ENCODE peak calls at places on chromosomes 16 and 17, in four cellular contexts. One of them, this sample, is unnamed.

GRCh38 chr16:53775821-53776431 is 72.0 kb downstream of the FTO start:
- DNase-seq in GM12878: no peak
- DNase-seq in HL-60: peak; percentile 56
- DNase-seq in K562: no peak
- DNase-seq in this sample: no peak

GRCh38 chr17:57653279-57653678 is 91.8 kb downstream of the CCDC182 start:
- DNase-seq in GM12878: no peak
- DNase-seq in HL-60: no peak
- DNase-seq in K562: no peak
- DNase-seq in this sample: no peak

GRCh38 chr16:87706278-87707000 is 59.3 kb downstream of the KLHDC4 start:
- DNase-seq in GM12878: no peak
- DNase-seq in HL-60: no peak
- DNase-seq in K562: no peak
- DNase-seq in this sample: no peak

GRCh38 chr16:53489754-53490153 is 13.3 kb downstream of the AKTIP start:
- DNase-seq in GM12878: no peak
- DNase-seq in HL-60: no peak
- DNase-seq in K562: no peak
- DNase-seq in this sample: no peak

GRCh38 chr16:49755291-49755611 is 100.7 kb downstream of the ZNF423 start:
- DNase-seq in GM12878: no peak
- DNase-seq in HL-60: no peak
- DNase-seq in K562: peak; percentile 30
- DNase-seq in this sample: no peak

GRCh38 chr16:31118223-31119155 is 1.0 kb downstream of the KAT8 start:
- DNase-seq in GM12878: no peak
- DNase-seq in HL-60: peak; percentile 87
- DNase-seq in K562: no peak
- DNase-seq in this sample: no peak

GRCh38 chr16:87505834-87506233 is 13.0 kb upstream of the ZCCHC14 start:
- DNase-seq in GM12878: no peak
- DNase-seq in HL-60: no peak
- DNase-seq in K562: no peak
- DNase-seq in this sample: no peak

GRCh38 chr16:79767597-79768280 is 167.2 kb upstream of the MAF start:
- DNase-seq in GM12878: no peak
- DNase-seq in HL-60: no peak
- DNase-seq in K562: no peak
- DNase-seq in this sample: no peak

GRCh38 chr17:79207957-79208356 is 133.3 kb downstream of the ENGASE start:
- DNase-seq in GM12878: no peak
- DNase-seq in HL-60: no peak
- DNase-seq in K562: no peak
- DNase-seq in this sample: no peak

GRCh38 chr16:62475573-62475972 is 439.3 kb upstream of the CDH8 start:
- DNase-seq in GM12878: no peak
- DNase-seq in HL-60: no peak
- DNase-seq in K562: no peak
- DNase-seq in this sample: no peak

GRCh38 chr17:71472809-71473789 is 647.7 kb upstream of the SOX9 start:
- DNase-seq in GM12878: no peak
- DNase-seq in HL-60: no peak
- DNase-seq in K562: peak; percentile 5
- DNase-seq in this sample: peak; percentile 3

GRCh38 chr17:39239640-39240314 is 14.0 kb upstream of the STAC2 start:
- DNase-seq in GM12878: no peak
- DNase-seq in HL-60: no peak
- DNase-seq in K562: peak; percentile 72
- DNase-seq in this sample: peak; percentile 64

GRCh38 chr17:81991684-81992513 is 14.5 kb downstream of the ASPSCR1 start:
- DNase-seq in GM12878: no peak
- DNase-seq in HL-60: no peak
- DNase-seq in K562: no peak
- DNase-seq in this sample: no peak

GRCh38 chr16:24499193-24499814 is 40.1 kb upstream of the RBBP6 start:
- DNase-seq in GM12878: no peak
- DNase-seq in HL-60: peak; percentile 11
- DNase-seq in K562: peak; percentile 69
- DNase-seq in this sample: no peak

GRCh38 chr17:488993-489757 is 136.6 kb upstream of the RPH3AL start:
- DNase-seq in GM12878: no peak
- DNase-seq in HL-60: no peak
- DNase-seq in K562: no peak
- DNase-seq in this sample: no peak

GRCh38 chr17:80277751-80278671 is 17.4 kb downstream of the RNF213 start:
- DNase-seq in GM12878: no peak
- DNase-seq in HL-60: no peak
- DNase-seq in K562: no peak
- DNase-seq in this sample: no peak

GRCh38 chr16:56903866-56904265 is 28.1 kb upstream of the HERPUD1 start:
- DNase-seq in GM12878: no peak
- DNase-seq in HL-60: no peak
- DNase-seq in K562: no peak
- DNase-seq in this sample: no peak

GRCh38 chr17:44956998-44957981 is 9.7 kb upstream of the KIF18B start:
- DNase-seq in GM12878: no peak
- DNase-seq in HL-60: no peak
- DNase-seq in K562: no peak
- DNase-seq in this sample: no peak

GRCh38 chr16:49336581-49336980 is 37.0 kb upstream of the C16orf78 start:
- DNase-seq in GM12878: no peak
- DNase-seq in HL-60: no peak
- DNase-seq in K562: no peak
- DNase-seq in this sample: no peak

GRCh38 chr17:10051112-10051511 is 146.0 kb upstream of the RCVRN start:
- DNase-seq in GM12878: no peak
- DNase-seq in HL-60: no peak
- DNase-seq in K562: no peak
- DNase-seq in this sample: no peak

GRCh38 chr16:85528528-85529387 is 84.4 kb upstream of the GSE1 start:
- DNase-seq in GM12878: no peak
- DNase-seq in HL-60: no peak
- DNase-seq in K562: peak; percentile 86
- DNase-seq in this sample: no peak

GRCh38 chr17:43820759-43821158 is 12.2 kb downstream of the MPP3 start:
- DNase-seq in GM12878: no peak
- DNase-seq in HL-60: no peak
- DNase-seq in K562: no peak
- DNase-seq in this sample: no peak

GRCh38 chr17:49694847-49695697 is 12.7 kb downstream of the SLC35B1 start:
- DNase-seq in GM12878: no peak
- DNase-seq in HL-60: no peak
- DNase-seq in K562: peak; percentile 68
- DNase-seq in this sample: peak; percentile 50

GRCh38 chr16:21554795-21555585 is 44.4 kb upstream of the METTL9 start:
- DNase-seq in GM12878: peak; percentile 96
- DNase-seq in HL-60: peak; percentile 77
- DNase-seq in K562: peak; percentile 89
- DNase-seq in this sample: peak; percentile 96

GRCh38 chr16:5349101-5349500 is 251.5 kb upstream of the EEF2KMT start:
- DNase-seq in GM12878: no peak
- DNase-seq in HL-60: no peak
- DNase-seq in K562: no peak
- DNase-seq in this sample: no peak

GRCh38 chr17:17765921-17766320 is 70.9 kb downstream of the SREBF1 start:
- DNase-seq in GM12878: no peak
- DNase-seq in HL-60: no peak
- DNase-seq in K562: no peak
- DNase-seq in this sample: no peak
- TF ChIP-seq POLR2AphosphoS5 in GM12878: no peak
- TF ChIP-seq POLR2AphosphoS5 in HL-60: no peak
- TF ChIP-seq POLR2AphosphoS5 in K562: no peak
- TF ChIP-seq POLR2AphosphoS5 in this sample: no peak

GRCh38 chr16:66296591-66296990 is 69.9 kb upstream of the CDH5 start:
- DNase-seq in GM12878: no peak
- DNase-seq in HL-60: no peak
- DNase-seq in K562: no peak
- DNase-seq in this sample: no peak
- TF ChIP-seq SPI1 in GM12878: no peak
- TF ChIP-seq SPI1 in HL-60: no peak
- TF ChIP-seq SPI1 in K562: no peak
- TF ChIP-seq SPI1 in this sample: no peak

GRCh38 chr17:66583112-66583748 is 251.7 kb upstream of the CACNG5 start:
- DNase-seq in GM12878: no peak
- DNase-seq in HL-60: no peak
- DNase-seq in K562: no peak
- DNase-seq in this sample: no peak

GRCh38 chr17:66580601-66581385 is 254.1 kb upstream of the CACNG5 start:
- DNase-seq in GM12878: no peak
- DNase-seq in HL-60: no peak
- DNase-seq in K562: peak; percentile 16
- DNase-seq in this sample: no peak

GRCh38 chr17:66582373-66583111 is 252.4 kb upstream of the CACNG5 start:
- DNase-seq in GM12878: no peak
- DNase-seq in HL-60: no peak
- DNase-seq in K562: no peak
- DNase-seq in this sample: no peak

GRCh38 chr17:66578781-66579489 is 256.0 kb upstream of the CACNG5 start:
- DNase-seq in GM12878: no peak
- DNase-seq in HL-60: peak; percentile 63
- DNase-seq in K562: no peak
- DNase-seq in this sample: no peak

DNA sequence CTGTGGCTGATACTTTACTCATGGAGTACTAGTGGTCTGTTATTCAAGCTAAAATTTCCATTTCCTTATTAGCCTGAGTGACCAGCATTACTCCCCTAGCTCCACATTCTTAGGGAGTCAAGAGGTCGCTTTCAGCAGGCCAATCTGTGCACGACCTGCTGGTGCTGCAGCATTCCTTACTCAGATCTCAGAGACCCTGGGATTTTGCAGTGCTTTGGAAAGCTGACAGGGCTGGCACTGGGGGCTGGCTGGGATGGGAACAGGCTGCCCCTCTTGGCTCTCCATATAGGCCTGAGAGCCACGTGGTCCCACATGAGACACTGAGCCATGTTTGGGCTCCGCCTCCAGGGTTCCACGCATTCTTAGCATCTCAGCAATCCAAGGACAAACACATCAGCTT is 254.7 kb upstream of the CACNG5 start:
- DNase-seq in GM12878: no peak
- DNase-seq in HL-60: no peak
- DNase-seq in K562: no peak
- DNase-seq in this sample: no peak
- TF ChIP-seq POLR2AphosphoS5 in GM12878: no peak
- TF ChIP-seq POLR2AphosphoS5 in HL-60: no peak
- TF ChIP-seq POLR2AphosphoS5 in K562: no peak
- TF ChIP-seq POLR2AphosphoS5 in this sample: no peak

DNA sequence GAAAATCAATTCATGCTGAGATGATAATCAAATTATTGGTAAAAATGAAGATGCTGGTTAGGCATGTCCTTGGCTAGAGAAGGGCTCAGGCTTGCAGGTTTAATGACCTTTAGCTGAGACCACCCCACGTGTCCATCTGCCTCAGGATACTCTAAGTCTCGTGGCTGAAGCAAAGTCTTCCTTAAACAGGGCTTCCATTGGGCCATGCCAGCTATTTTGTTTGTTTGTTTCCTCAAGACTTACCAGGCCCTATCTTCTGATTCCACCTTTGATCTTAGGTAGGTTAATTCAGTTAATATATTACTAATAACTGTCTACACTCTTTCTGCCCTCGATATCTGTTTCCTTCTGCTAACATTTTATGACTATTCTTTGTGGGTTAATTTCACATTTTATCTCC is 366.1 kb downstream of the CDH13 start:
- DNase-seq in GM12878: no peak
- DNase-seq in HL-60: no peak
- DNase-seq in K562: no peak
- DNase-seq in this sample: no peak
- TF ChIP-seq SPI1 in GM12878: no peak
- TF ChIP-seq SPI1 in HL-60: no peak
- TF ChIP-seq SPI1 in K562: no peak
- TF ChIP-seq SPI1 in this sample: no peak

DNA sequence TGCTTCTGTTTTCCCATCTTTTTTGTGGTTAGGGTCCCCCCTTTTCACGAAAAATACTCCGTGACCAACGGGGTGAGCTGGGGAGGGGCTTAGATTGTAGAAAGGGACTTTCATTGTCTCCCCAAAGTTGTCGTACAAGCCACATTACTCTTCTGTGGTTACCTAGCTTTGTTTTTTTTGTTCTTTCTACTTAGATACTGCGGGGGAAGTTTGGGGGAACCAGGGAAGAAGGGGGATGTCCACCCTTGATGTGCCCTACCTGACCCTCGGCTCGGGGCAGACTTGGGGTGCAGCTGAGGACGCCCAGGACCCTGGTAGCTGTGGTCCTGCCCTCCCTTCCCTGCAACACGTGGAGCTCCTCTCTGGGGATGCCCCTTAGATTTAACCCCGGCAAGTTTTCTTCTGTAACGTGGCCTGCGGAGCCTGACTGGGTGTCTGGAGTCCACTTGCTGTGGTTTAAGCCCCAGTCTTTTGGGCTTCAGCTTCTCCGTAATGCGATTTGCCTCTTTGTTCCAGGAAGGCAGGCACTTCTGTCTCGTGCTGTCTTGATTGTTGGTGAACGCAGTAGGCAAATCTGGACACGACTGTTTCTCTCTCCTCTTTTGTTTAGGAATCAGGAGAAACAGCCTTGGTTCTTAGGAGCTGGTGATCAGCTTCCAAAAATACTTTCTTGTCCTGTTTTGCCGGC is 895 bp downstream of the ABCC1 start:
- DNase-seq in GM12878: no peak
- DNase-seq in HL-60: no peak
- DNase-seq in K562: peak; percentile 55
- DNase-seq in this sample: no peak
- TF ChIP-seq POLR2AphosphoS5 in GM12878: peak; percentile 42
- TF ChIP-seq POLR2AphosphoS5 in HL-60: no peak
- TF ChIP-seq POLR2AphosphoS5 in K562: no peak
- TF ChIP-seq POLR2AphosphoS5 in this sample: peak; percentile 26

DNA sequence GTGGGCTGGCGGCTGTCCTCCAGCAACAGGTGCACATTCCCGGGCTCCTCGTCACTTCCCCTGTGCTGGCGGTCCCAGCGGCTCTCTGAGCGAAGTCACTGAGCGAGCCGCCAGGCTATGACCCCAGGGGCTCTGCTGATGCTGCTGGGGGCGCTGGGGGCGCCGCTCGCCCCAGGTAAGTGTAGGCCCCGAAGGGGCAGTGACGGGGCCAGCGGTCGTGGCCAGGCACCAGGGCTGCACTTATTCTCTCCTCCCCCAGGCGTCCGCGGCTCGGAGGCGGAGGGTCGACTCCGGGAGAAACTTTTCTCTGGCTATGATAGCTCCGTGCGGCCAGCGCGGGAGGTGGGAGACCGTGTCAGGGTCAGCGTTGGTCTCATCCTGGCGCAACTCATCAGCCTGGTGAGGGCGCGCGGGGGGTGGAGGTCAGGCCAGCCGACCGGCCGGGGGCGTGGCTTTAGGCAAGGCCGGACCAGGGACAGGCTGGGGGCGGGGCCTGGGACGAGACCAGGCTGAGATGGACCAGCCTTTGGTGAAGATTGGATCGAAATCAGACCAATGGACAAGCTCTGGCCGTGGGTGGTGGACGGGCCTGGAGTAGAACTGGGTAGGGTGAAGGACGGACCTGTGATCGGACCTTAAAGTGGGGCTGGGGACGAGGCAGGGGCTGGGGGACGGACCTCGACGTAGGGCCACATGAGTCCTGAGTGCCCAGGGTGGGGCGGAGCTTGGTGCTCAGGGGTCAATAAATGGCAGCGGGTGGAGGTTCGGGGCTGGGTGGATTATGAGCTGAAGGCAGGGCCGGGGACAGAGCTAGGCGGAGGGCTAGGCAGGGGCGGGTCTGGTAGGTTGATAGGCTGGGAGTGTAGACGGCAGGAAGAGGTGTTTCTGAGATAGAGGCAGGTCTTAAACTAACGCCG is at the start of gene CHRNB1:
- DNase-seq in GM12878: no peak
- DNase-seq in HL-60: no peak
- DNase-seq in K562: peak; percentile 89
- DNase-seq in this sample: no peak
- TF ChIP-seq SPI1 in GM12878: no peak
- TF ChIP-seq SPI1 in HL-60: no peak
- TF ChIP-seq SPI1 in K562: no peak
- TF ChIP-seq SPI1 in this sample: no peak